ENCODE peak calls at places on chromosomes 4 and X, in seven cellular contexts. One of them, this sample, is unnamed.

GRCh38 chr4:112279025-112279881 is 6.5 kb downstream of the TIFA start:
- DNase-seq in lower leg skin: no peak
- DNase-seq in GM12865: peak
- DNase-seq in stomach: no peak
- DNase-seq in adrenal gland: no peak
- DNase-seq in kidney epithelial cell: no peak
- DNase-seq in NB4: peak
- DNase-seq in this sample: no peak

GRCh38 chr4:7365472-7366179 is 69.1 kb downstream of the PSAPL1 start:
- DNase-seq in stomach: no peak
- DNase-seq in GM12865: no peak
- DNase-seq in adrenal gland: no peak
- DNase-seq in NB4: no peak
- DNase-seq in lower leg skin: peak
- DNase-seq in kidney epithelial cell: no peak
- DNase-seq in this sample: no peak

GRCh38 chrX:39835776-39836175 is 262.0 kb downstream of the BCOR start:
- DNase-seq in GM12865: no peak
- DNase-seq in lower leg skin: no peak
- DNase-seq in kidney epithelial cell: no peak
- DNase-seq in stomach: no peak
- DNase-seq in adrenal gland: no peak
- DNase-seq in NB4: no peak
- DNase-seq in this sample: no peak

GRCh38 chr4:71554025-71554424 is 215.2 kb downstream of the SLC4A4 start:
- DNase-seq in stomach: no peak
- DNase-seq in GM12865: no peak
- DNase-seq in kidney epithelial cell: no peak
- DNase-seq in NB4: no peak
- DNase-seq in adrenal gland: no peak
- DNase-seq in lower leg skin: no peak
- DNase-seq in this sample: no peak

GRCh38 chr4:35970366-35970960 is 273.9 kb downstream of the ARAP2 start:
- DNase-seq in kidney epithelial cell: peak
- DNase-seq in GM12865: peak
- DNase-seq in stomach: no peak
- DNase-seq in adrenal gland: no peak
- DNase-seq in NB4: no peak
- DNase-seq in lower leg skin: no peak
- DNase-seq in this sample: no peak

GRCh38 chr4:6932918-6933317 is 23.3 kb downstream of the TBC1D14 start:
- DNase-seq in kidney epithelial cell: no peak
- DNase-seq in stomach: no peak
- DNase-seq in lower leg skin: no peak
- DNase-seq in NB4: no peak
- DNase-seq in adrenal gland: no peak
- DNase-seq in GM12865: no peak
- DNase-seq in this sample: no peak

GRCh38 chr4:70629469-70630090 is 1.0 kb downstream of the ENAM start:
- DNase-seq in NB4: no peak
- DNase-seq in stomach: no peak
- DNase-seq in kidney epithelial cell: no peak
- DNase-seq in GM12865: no peak
- DNase-seq in adrenal gland: no peak
- DNase-seq in lower leg skin: no peak
- DNase-seq in this sample: no peak

GRCh38 chr4:145843148-145843547 is 95.5 kb downstream of the ZNF827 start:
- DNase-seq in adrenal gland: no peak
- DNase-seq in NB4: no peak
- DNase-seq in kidney epithelial cell: no peak
- DNase-seq in lower leg skin: no peak
- DNase-seq in GM12865: no peak
- DNase-seq in stomach: no peak
- DNase-seq in this sample: peak

DNA sequence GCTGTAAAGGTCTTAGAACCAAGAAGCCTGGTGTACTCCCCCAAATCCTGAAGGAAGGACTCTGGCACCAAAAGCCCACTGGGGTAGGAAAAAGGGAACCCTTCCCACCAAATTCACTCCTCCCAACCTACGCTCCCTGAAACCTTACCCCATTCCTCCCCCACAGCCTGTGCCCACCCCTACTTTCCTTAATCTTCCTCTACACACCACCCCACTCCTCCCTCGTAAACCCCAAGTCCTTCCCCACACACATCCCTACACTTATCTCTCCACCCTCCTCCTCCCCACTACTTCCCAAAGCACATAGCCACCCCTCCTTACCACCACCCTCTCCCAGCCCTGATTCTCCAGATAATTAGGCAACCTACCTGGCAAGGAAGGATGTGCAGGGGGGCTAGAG is 1.7 kb downstream of the ZMYM3 start:
- DNase-seq in stomach: no peak
- DNase-seq in adrenal gland: no peak
- DNase-seq in GM12865: no peak
- DNase-seq in kidney epithelial cell: no peak
- DNase-seq in NB4: no peak
- DNase-seq in lower leg skin: no peak
- DNase-seq in this sample: no peak
- H3K4me3 ChIP-seq in stomach: peak
- H3K4me3 ChIP-seq in adrenal gland: peak
- H3K4me3 ChIP-seq in GM12865: peak
- H3K4me3 ChIP-seq in kidney epithelial cell: no peak
- H3K4me3 ChIP-seq in NB4: peak
- H3K4me3 ChIP-seq in lower leg skin: no peak
- H3K4me3 ChIP-seq in this sample: peak

DNA sequence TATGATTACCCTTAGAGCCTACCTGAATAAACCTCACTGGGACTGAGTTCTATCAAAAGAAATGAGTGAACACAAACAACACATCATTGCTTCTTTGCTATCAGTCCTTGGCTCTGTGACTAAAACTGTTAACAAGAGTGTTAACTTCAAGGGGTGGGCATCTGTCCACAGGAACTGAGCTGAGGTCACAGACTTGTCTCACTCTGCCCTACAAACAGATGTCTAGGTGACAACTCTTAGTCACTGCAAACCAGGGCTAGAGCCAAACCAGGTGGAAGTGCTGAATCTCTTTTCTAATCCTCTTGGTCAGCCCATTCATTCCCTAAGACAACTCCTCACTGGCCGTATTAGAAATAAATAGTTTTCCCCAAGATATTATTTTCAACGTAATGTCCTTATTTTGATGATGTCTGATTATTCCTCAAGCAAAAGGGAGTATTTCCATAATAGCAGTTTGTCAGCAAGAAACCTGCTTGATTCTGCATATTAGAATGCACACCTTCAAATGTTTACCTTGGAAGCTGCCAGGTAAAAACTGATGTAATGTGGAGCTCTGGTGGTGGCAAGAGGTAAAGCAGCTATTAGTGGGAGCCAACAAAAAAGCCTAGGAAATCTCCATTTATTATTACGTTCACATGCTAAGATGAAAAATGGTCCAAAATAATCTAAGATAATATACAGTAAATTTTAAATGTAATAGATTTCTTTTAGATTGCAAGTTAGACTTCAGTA is 4.0 kb downstream of the COL25A1 start:
- DNase-seq in stomach: no peak
- DNase-seq in lower leg skin: no peak
- DNase-seq in kidney epithelial cell: no peak
- DNase-seq in GM12865: peak
- DNase-seq in adrenal gland: no peak
- DNase-seq in NB4: no peak
- DNase-seq in this sample: no peak
- TF ChIP-seq CTCF in stomach: no peak
- TF ChIP-seq CTCF in lower leg skin: no peak
- TF ChIP-seq CTCF in kidney epithelial cell: peak
- TF ChIP-seq CTCF in GM12865: peak
- TF ChIP-seq CTCF in adrenal gland: peak
- TF ChIP-seq CTCF in NB4: no peak
- TF ChIP-seq CTCF in this sample: peak

DNA sequence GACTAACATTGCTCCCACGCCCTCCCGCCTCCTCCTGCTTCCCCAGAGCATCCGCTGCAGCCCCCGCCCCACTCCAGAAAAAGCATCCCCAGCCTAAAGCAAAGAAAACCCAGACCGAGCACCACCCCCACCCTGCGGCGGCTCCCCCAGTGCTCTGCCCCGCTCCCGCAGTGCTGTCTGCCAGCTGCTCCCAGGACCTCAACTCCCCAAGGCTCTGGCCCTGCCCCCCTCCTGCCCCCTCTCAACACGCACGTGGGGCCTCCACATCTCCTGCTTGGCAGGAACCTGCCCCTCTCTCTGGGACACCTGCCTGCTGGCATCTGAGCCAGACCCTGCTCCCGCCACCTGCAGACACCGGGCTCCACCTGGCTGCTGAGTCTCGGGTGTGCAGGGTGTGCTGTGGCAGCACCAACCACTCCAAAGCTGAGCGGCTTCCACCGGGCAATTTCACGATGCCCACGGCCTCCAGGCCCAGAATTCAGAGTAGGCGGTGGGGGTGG is 79.4 kb downstream of the FAM53A start:
- DNase-seq in GM12865: no peak
- DNase-seq in adrenal gland: no peak
- DNase-seq in lower leg skin: no peak
- DNase-seq in kidney epithelial cell: no peak
- DNase-seq in stomach: peak
- DNase-seq in NB4: no peak
- DNase-seq in this sample: no peak
- H3K4me3 ChIP-seq in GM12865: no peak
- H3K4me3 ChIP-seq in adrenal gland: no peak
- H3K4me3 ChIP-seq in lower leg skin: no peak
- H3K4me3 ChIP-seq in kidney epithelial cell: no peak
- H3K4me3 ChIP-seq in stomach: peak
- H3K4me3 ChIP-seq in NB4: no peak
- H3K4me3 ChIP-seq in this sample: no peak

DNA sequence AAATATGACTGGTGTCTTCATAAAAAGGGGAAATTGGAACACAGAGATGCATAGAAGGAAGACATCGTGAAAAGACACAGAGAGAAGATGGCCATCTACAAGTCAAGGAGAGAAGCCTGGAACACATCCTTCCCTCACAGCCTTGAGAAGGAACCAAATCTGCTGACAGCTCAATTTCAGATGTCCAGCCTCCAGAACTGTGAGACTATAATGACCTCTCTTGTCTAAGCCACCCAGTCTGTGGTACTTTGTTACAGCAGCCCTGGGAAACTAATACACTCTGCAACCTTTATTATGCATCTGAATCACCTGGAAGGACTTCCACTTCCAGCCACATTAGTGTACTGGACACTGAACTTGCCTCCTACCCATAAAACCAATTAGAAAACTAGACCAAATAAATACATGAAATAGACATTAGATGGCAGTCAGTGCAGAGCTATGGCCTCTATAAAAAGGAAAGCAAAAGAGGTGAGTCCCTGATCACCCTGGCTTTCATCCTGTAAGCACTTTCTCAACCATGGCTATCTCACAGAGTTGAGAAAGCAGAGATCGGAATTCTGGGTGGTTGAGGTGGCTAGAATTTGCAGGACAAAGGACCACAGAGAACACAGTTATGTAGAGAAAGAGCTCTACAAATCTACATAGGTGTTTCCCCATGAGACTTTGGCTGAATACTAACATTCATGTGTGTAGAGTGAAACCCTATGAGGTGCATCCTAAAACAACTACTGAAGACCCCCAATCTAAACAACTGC is 25.7 kb downstream of the GAB3 start:
- DNase-seq in kidney epithelial cell: no peak
- DNase-seq in GM12865: peak
- DNase-seq in lower leg skin: no peak
- DNase-seq in stomach: no peak
- DNase-seq in NB4: peak
- DNase-seq in adrenal gland: no peak
- DNase-seq in this sample: no peak
- TF ChIP-seq CTCF in kidney epithelial cell: no peak
- TF ChIP-seq CTCF in GM12865: no peak
- TF ChIP-seq CTCF in lower leg skin: no peak
- TF ChIP-seq CTCF in stomach: no peak
- TF ChIP-seq CTCF in NB4: no peak
- TF ChIP-seq CTCF in adrenal gland: no peak
- TF ChIP-seq CTCF in this sample: no peak

GRCh38 chrX:480861-481417 is 94.2 kb upstream of the PPP2R3B start:
- DNase-seq in NB4: no peak
- DNase-seq in stomach: no peak
- DNase-seq in GM12865: no peak
- DNase-seq in lower leg skin: no peak
- DNase-seq in adrenal gland: no peak
- DNase-seq in kidney epithelial cell: no peak
- DNase-seq in this sample: no peak

GRCh38 chrX:477441-478012 is 90.8 kb upstream of the PPP2R3B start:
- DNase-seq in NB4: no peak
- DNase-seq in kidney epithelial cell: no peak
- DNase-seq in lower leg skin: no peak
- DNase-seq in stomach: no peak
- DNase-seq in GM12865: no peak
- DNase-seq in adrenal gland: no peak
- DNase-seq in this sample: no peak

GRCh38 chrX:479273-479981 is 92.7 kb upstream of the PPP2R3B start:
- DNase-seq in GM12865: no peak
- DNase-seq in NB4: no peak
- DNase-seq in kidney epithelial cell: no peak
- DNase-seq in lower leg skin: no peak
- DNase-seq in adrenal gland: no peak
- DNase-seq in stomach: no peak
- DNase-seq in this sample: no peak

GRCh38 chrX:476724-477075 is 90.0 kb upstream of the PPP2R3B start:
- DNase-seq in lower leg skin: no peak
- DNase-seq in kidney epithelial cell: no peak
- DNase-seq in adrenal gland: no peak
- DNase-seq in stomach: no peak
- DNase-seq in NB4: peak
- DNase-seq in GM12865: no peak
- DNase-seq in this sample: no peak

DNA sequence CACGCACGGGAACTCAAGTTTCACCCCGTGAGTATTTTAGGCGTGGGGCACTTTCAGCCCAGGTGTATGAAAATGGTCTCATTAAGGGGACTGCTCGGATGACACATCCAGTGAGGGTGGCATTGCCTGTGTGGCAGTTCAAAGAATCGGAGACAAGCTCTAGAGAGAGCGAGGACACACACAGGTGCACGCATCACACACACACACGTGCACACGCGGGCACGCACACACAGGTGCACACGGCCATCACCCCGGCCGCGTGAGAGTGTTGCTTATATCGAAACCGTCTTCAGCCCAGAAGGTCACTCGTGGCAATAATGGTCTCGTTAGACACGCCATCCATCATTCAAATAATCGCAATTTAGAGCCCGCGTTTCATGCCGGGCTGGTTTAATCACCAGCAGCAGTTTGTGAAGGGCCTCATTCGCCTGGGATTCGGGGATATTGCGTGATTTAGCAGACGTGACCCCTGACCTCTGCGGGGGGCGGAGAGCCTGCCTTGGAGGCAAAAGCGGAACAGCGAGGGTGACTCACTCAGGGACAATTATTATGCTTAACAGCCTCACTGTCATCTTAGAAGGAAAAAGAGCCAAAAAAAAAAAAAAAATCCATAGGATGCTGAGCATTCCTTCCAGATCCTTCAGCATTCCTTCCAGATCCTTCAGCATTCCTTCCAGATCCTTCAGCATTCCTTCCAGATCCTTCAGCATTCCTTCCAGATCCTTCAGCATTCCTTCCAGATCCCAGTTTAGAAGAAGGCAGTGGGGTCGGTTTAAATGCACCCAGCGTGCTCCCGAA is 89.4 kb upstream of the PPP2R3B start:
- DNase-seq in lower leg skin: no peak
- DNase-seq in GM12865: no peak
- DNase-seq in stomach: no peak
- DNase-seq in kidney epithelial cell: no peak
- DNase-seq in NB4: peak
- DNase-seq in adrenal gland: no peak
- DNase-seq in this sample: no peak
- H3K4me3 ChIP-seq in lower leg skin: no peak
- H3K4me3 ChIP-seq in GM12865: no peak
- H3K4me3 ChIP-seq in stomach: no peak
- H3K4me3 ChIP-seq in kidney epithelial cell: no peak
- H3K4me3 ChIP-seq in NB4: peak
- H3K4me3 ChIP-seq in adrenal gland: no peak
- H3K4me3 ChIP-seq in this sample: no peak